ENCODE peak calls at places on chromosomes 7 and 10, in seven cellular contexts. V is sciatic nerve; Y is aorta; N is mesenchymal stem cell; S is psoas muscle; M is stimulated activated CD4-positive, alpha-beta T cell treated with anti-CD3 and anti-CD28 coated beads, Interleukin-2, amount 100 ng/mL, for 4 hours; T is anterior cingulate cortex. W is an unnamed sample.

GRCh38 chr7:119935418-119936025 is 337.5 kb upstream of the KCND2 start:
- DNase-seq in V (no peak), Y (no peak), N (peak), S (no peak), M (no peak), T (no peak), W (no peak)

GRCh38 chr7:29138588-29138987 is 7.7 kb downstream of the CPVL start:
- DNase-seq in V (no peak), Y (no peak), N (no peak), S (no peak), M (no peak), T (no peak), W (no peak)

GRCh38 chr7:1950623-1951523 is 280.8 kb downstream of the ELFN1 start:
- DNase-seq in V (no peak), Y (peak), N (no peak), S (peak), M (no peak), T (no peak), W (no peak)

GRCh38 chr7:40297741-40298311 is 163.0 kb downstream of the SUGCT start:
- DNase-seq in V (no peak), Y (no peak), N (peak), S (no peak), M (no peak), T (no peak), W (no peak)

GRCh38 chr10:32077896-32078295 is 21.7 kb upstream of the KIF5B start:
- DNase-seq in V (no peak), Y (peak), N (peak), S (peak), M (no peak), T (no peak), W (no peak)

GRCh38 chr7:18128846-18129245 is 101.2 kb upstream of the PRPS1L1 start:
- DNase-seq in V (no peak), Y (no peak), N (no peak), S (no peak), M (no peak), T (no peak), W (no peak)

GRCh38 chr7:30459591-30460245 is 18.9 kb downstream of the NOD1 start:
- DNase-seq in V (peak), Y (peak), N (peak), S (peak), M (no peak), T (no peak), W (no peak)

GRCh38 chr10:130169136-130169888 is 33.1 kb downstream of the GLRX3 start:
- DNase-seq in V (no peak), Y (no peak), N (no peak), S (no peak), M (no peak), T (no peak), W (no peak)

GRCh38 chr10:21497177-21497807 is 28.2 kb downstream of the SKIDA1 start:
- DNase-seq in V (peak), Y (peak), N (peak), S (peak), M (no peak), T (peak), W (peak)

GRCh38 chr10:92822060-92822634 is 26.2 kb upstream of the EXOC6 start:
- DNase-seq in V (no peak), Y (no peak), N (peak), S (no peak), M (no peak), T (no peak), W (no peak)